ENCODE peak calls at places on chromosomes 13 and 19, in four cellular contexts. J is astrocyte, I is astrocyte of the cerebellum, A is AG04449. C is an unnamed sample.
A peak's percentile ranks its signal among the peaks of the same experiment; 100 is the strongest.

GRCh38 chr13:39263033-39263432 is 224.8 kb downstream of the NHLRC3 start:
- DNase-seq in A (no peak), J (no peak), I (peak; percentile 18), C (peak; percentile 39)

GRCh38 chr19:1223018-1223855 is 14.6 kb downstream of the CBARP start:
- DNase-seq in I (no peak), J (no peak), A (no peak), C (no peak)

GRCh38 chr19:47122359-47123335 is 8.0 kb upstream of the SAE1 start:
- DNase-seq in A (peak; percentile 50), I (no peak), J (peak; percentile 83), C (peak; percentile 73)

GRCh38 chr13:33639640-33640080 is 178.3 kb upstream of the RFC3 start:
- DNase-seq in J (no peak), A (no peak), I (no peak), C (no peak)

GRCh38 chr19:33580645-33581037 is 41.1 kb upstream of the CHST8 start:
- DNase-seq in A (no peak), I (no peak), J (no peak), C (no peak)

GRCh38 chr13:60439201-60439600 is 42.2 kb downstream of the TDRD3 start:
- DNase-seq in J (no peak), A (no peak), I (no peak), C (no peak)

GRCh38 chr19:20470345-20471119 is 95.0 kb downstream of the ZNF737 start:
- DNase-seq in I (no peak), A (no peak), J (no peak), C (no peak)

GRCh38 chr19:1146858-1147780 is 26.9 kb downstream of the SBNO2 start:
- DNase-seq in J (no peak), I (no peak), A (no peak), C (no peak)

GRCh38 chr19:33375760-33376159 is 2.3 kb downstream of the CEBPG start:
- DNase-seq in J (peak; percentile 57), A (no peak), I (no peak), C (peak; percentile 28)

GRCh38 chr13:72221276-72221962 is 354.4 kb upstream of the DACH1 start:
- DNase-seq in A (no peak), I (no peak), J (no peak), C (no peak)

GRCh38 chr19:12841094-12841493 is 2.8 kb downstream of the MAST1 start:
- DNase-seq in A (no peak), J (no peak), I (no peak), C (no peak)

GRCh38 chr13:80001510-80001842 is 339.4 kb downstream of the SPRY2 start:
- DNase-seq in I (no peak), J (no peak), A (no peak), C (no peak)

GRCh38 chr13:24081388-24081787 is 79.1 kb upstream of the SPATA13 start:
- DNase-seq in A (no peak), J (no peak), I (no peak), C (no peak)

GRCh38 chr13:113062691-113063090 is 42.9 kb upstream of the F7 start:
- DNase-seq in J (no peak), A (no peak), I (no peak), C (no peak)

GRCh38 chr13:95948646-95949045 is 104.6 kb downstream of the UGGT2 start:
- DNase-seq in I (peak; percentile 13), A (no peak), J (peak; percentile 6), C (no peak)

GRCh38 chr19:17555929-17556813 is 722 bp downstream of the COLGALT1 start:
- DNase-seq in J (peak; percentile 24), A (no peak), I (no peak), C (peak; percentile 14)
- TF ChIP-seq CTCF in J (no peak), A (no peak), I (no peak), C (peak; percentile 31)

GRCh38 chr19:29212614-29213573 is at the start of gene UQCRFS1:
- DNase-seq in A (peak; percentile 45), J (peak; percentile 81), I (peak; percentile 75), C (peak; percentile 91)
- TF ChIP-seq CTCF in A (no peak), J (no peak), I (no peak), C (no peak)

DNA sequence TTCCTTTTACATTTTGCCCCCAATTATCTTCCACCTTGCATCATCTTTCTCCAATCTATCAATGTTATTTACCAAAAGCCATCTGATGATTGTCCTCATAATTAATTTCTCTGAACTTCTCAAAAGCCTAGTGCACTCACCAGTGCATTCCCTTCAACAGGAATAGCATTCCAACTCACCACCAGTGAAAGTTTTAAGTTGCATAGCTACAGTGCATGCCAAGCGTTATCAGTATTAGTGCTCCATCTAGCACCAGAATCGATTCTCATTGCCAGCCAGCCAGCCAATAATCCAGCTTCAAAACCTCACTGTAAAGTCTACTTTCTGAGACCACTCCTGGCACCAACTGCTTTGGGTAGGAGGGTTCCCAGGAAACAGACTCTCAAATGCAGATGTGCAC is 7.4 kb downstream of the MYCBP2 start:
- DNase-seq in A (no peak), I (no peak), J (no peak), C (no peak)
- TF ChIP-seq CTCF in A (no peak), I (no peak), J (no peak), C (no peak)

GRCh38 chr19:2475018-2475701 is 767 bp upstream of the GADD45B start:
- DNase-seq in J (peak; percentile 59), I (no peak), A (no peak), C (peak; percentile 54)
- TF ChIP-seq CTCF in J (no peak), I (no peak), A (no peak), C (no peak)

DNA sequence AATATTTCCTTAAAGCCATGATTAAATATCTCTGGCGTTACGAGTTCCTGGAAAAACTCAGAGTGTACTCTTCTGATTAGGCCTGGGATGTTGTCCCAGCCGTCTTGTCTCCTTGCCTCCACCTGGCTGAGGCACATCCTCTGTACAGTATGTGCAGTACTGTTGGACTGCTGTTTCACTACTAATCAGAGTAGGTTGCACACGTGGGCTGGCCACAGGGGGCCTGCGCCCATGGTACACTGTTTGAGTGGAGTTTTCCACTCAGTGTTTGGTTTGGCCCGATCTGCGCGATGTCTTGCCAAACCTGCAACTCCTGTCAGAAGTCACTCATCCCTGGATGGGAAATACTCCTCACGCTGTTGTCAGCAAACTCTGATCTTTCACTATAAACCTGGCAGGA is 189.6 kb upstream of the CSNK1A1L start:
- DNase-seq in J (peak; percentile 16), A (no peak), I (no peak), C (no peak)
- TF ChIP-seq CTCF in J (no peak), A (no peak), I (no peak), C (no peak)

GRCh38 chr13:98512774-98513327 is 64.1 kb downstream of the STK24 start:
- DNase-seq in J (no peak), A (no peak), I (no peak), C (no peak)
- TF ChIP-seq CTCF in J (no peak), A (no peak), I (no peak), C (no peak)

DNA sequence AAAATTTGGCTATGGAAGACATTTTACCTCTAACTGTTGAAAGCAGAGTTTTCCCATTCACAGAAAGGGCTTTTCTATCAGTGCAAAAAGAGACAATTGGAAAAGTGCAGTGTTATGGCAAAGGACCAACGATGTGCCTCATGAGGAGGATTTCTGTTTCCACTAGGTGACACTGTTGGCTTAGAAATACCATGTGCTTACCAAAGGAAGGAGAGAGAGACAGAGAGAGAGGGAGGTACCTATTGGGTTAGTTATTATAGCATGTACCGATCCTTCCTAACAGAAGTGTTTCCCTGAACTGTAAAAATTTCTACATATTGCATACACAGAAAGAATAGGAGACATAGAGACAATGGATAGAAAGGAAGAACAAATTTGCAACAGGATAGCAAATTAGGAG is 23.9 kb upstream of the PSG4 start:
- DNase-seq in A (peak; percentile 4), I (no peak), J (peak; percentile 12), C (no peak)
- TF ChIP-seq CTCF in A (peak; percentile 5), I (peak; percentile 7), J (peak; percentile 30), C (no peak)

GRCh38 chr13:111249637-111250360 is 70.6 kb upstream of the TEX29 start:
- DNase-seq in A (no peak), I (no peak), J (no peak), C (no peak)
- TF ChIP-seq CTCF in A (no peak), I (no peak), J (no peak), C (no peak)

DNA sequence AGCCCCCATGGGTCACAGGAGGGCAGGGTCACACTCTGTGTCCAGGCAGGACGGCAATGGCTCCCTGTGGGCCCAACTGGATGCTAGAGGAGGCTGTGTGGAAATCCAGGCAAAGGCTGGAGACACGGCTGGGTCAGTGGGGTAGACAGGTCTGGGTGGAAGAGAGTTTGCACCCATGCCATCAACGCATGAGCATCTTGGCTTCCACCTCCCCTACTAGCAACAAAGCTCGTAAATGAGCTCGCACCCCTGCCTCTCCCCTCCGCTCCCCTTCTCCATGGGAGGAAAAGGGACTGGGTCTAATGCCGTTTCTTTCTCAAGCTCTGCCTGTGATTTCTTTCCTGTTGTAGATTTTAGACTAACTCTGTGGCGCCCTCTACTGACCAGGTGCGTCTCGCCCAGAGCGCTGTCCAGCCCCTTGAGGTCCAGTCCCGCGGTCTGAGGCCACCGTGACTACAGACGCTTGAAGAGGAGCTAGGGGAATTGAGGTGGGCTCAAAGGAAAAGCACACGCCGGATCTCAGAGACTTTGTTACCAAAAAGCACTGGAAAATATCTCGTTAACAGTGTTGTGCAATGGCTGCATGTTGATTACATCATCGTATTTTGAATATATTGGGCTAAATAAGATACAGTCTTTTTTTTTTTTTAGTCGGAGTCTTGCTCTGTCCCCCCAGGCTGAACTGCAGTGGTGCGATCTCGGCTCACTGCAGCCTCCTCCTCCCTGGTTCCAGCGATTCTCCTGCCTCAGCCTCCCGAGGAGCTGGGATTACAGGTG is 50.7 kb upstream of the USP29 start:
- DNase-seq in J (no peak), I (no peak), A (no peak), C (no peak)
- TF ChIP-seq CTCF in J (no peak), I (no peak), A (no peak), C (peak; percentile 38)